ENCODE peak calls at places on chromosomes 5 and 9, in five cellular contexts. Y is BJ, V is omental fat pad, E is mesothelial cell of epicardium, X is upper lobe of left lung. D is an unnamed sample.
A peak's percentile ranks its signal among the peaks of the same experiment; 100 is the strongest.

GRCh38 chr5:140694276-140694675 is 3.0 kb downstream of the HARS2 start:
- DNase-seq in V (no peak), X (no peak), Y (no peak), E (no peak), D (no peak)

GRCh38 chr9:115775669-115776068 is 377.9 kb upstream of the PAPPA start:
- DNase-seq in Y (no peak), X (no peak), V (no peak), E (no peak), D (no peak)

GRCh38 chr5:178642351-178642909 is 15.6 kb upstream of the CLK4 start:
- DNase-seq in V (no peak), E (no peak), X (no peak), Y (peak; percentile 74), D (no peak)

GRCh38 chr9:93697352-93698139 is 121.2 kb downstream of the PHF2 start:
- DNase-seq in E (no peak), Y (no peak), V (no peak), X (no peak), D (no peak)

GRCh38 chr5:57780959-57781325 is 298.3 kb upstream of the ACTBL2 start:
- DNase-seq in V (no peak), Y (no peak), E (no peak), X (no peak), D (no peak)

GRCh38 chr9:71966601-71967000 is 55.2 kb downstream of the C9orf85 start:
- DNase-seq in E (no peak), X (no peak), V (no peak), Y (no peak), D (no peak)

GRCh38 chr5:37043693-37044092 is 167.1 kb downstream of the NIPBL start:
- DNase-seq in V (no peak), X (no peak), Y (no peak), E (no peak), D (no peak)

GRCh38 chr5:158498959-158499679 is 600.6 kb downstream of the EBF1 start:
- DNase-seq in V (no peak), E (no peak), Y (no peak), X (no peak), D (no peak)

GRCh38 chr9:3992924-3993323 is 306.9 kb downstream of the GLIS3 start:
- DNase-seq in X (no peak), V (no peak), Y (no peak), E (no peak), D (no peak)

GRCh38 chr5:400282-401215 is 42.4 kb upstream of the EXOC3 start:
- DNase-seq in Y (peak; percentile 99), X (no peak), E (no peak), V (no peak), D (no peak)

GRCh38 chr9:134171316-134172197 is 7.2 kb upstream of the RNU6ATAC start:
- DNase-seq in E (no peak), Y (peak; percentile 54), X (peak; percentile 64), V (no peak), D (no peak)

GRCh38 chr5:148776261-148776660 is 50.1 kb upstream of the ADRB2 start:
- DNase-seq in V (no peak), X (no peak), Y (no peak), E (no peak), D (no peak)

GRCh38 chr9:71115448-71115975 is 5.9 kb downstream of the TRPM3 start:
- DNase-seq in X (no peak), Y (no peak), V (no peak), E (no peak), D (no peak)

GRCh38 chr9:42386477-42386876 is 203.0 kb downstream of the SPATA31A6 start:
- DNase-seq in V (no peak), E (no peak), Y (no peak), X (no peak), D (no peak)

GRCh38 chr9:128823362-128823902 is 5.1 kb downstream of the ENDOG start:
- DNase-seq in V (no peak), E (no peak), X (no peak), Y (no peak), D (no peak)

GRCh38 chr5:63211413-63212132 is 633.0 kb downstream of the LRRC70 start:
- DNase-seq in E (no peak), V (no peak), Y (no peak), X (no peak), D (no peak)

GRCh38 chr5:72079288-72079687 is 28.0 kb upstream of the MAP1B start:
- DNase-seq in V (no peak), X (no peak), E (no peak), Y (no peak), D (peak; percentile 8)

GRCh38 chr9:84843175-84843824 is 173.8 kb downstream of the NTRK2 start:
- DNase-seq in Y (no peak), E (no peak), V (no peak), X (no peak), D (no peak)

GRCh38 chr9:8874482-8874881 is 1074.9 kb upstream of the DMAC1 start:
- DNase-seq in Y (no peak), E (no peak), V (no peak), X (no peak), D (no peak)

GRCh38 chr9:134059188-134059641 is 8.6 kb downstream of the BRD3 start:
- DNase-seq in X (no peak), V (no peak), E (peak; percentile 16), Y (no peak), D (no peak)

GRCh38 chr5:41286165-41286564 is 72.8 kb upstream of the C6 start:
- DNase-seq in E (no peak), V (no peak), X (no peak), Y (no peak), D (no peak)

GRCh38 chr5:40790947-40791593 is 7.1 kb downstream of the PRKAA1 start:
- DNase-seq in X (no peak), E (no peak), Y (no peak), V (no peak), D (no peak)

GRCh38 chr5:77302247-77302646 is 91.8 kb downstream of the PDE8B start:
- DNase-seq in V (no peak), Y (no peak), X (no peak), E (no peak), D (no peak)

GRCh38 chr5:8012131-8012977 is 143.4 kb downstream of the MTRR start:
- DNase-seq in E (no peak), Y (no peak), X (no peak), V (no peak), D (no peak)
- TF ChIP-seq CTCF in E (no peak), Y (no peak), X (no peak), V (no peak), D (no peak)

GRCh38 chr5:122156724-122157325 is 27.5 kb downstream of the ZNF474 start:
- DNase-seq in V (no peak), X (no peak), E (no peak), Y (no peak), D (no peak)
- TF ChIP-seq CTCF in V (no peak), X (no peak), E (no peak), Y (peak; percentile 50), D (peak; percentile 62)

DNA sequence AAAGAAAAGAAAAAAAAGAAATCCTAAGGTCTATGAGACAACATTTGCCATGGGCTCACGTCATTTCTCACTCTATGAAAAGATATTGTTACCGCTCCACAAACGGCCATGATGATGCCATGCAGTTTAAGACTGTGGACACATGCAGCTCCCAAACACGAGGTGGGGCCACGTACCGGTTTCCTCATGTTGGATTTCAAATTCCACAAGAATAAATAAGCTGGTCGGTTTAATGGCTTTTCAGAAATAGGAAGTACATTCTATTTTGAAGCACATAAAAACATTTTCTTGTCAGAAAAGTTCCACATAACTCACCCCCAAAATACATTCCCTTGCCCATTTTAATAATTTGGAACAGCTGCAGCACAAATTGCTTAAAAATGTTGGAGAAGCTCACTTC is 130.6 kb downstream of the MYO10 start:
- DNase-seq in Y (peak; percentile 71), V (no peak), X (no peak), E (no peak), D (no peak)
- TF ChIP-seq CTCF in Y (peak; percentile 54), V (no peak), X (no peak), E (no peak), D (no peak)

GRCh38 chr9:137179761-137180160 is 7.9 kb upstream of the TMEM210 start:
- DNase-seq in X (no peak), E (no peak), Y (no peak), V (no peak), D (no peak)
- TF ChIP-seq CTCF in X (no peak), E (no peak), Y (no peak), V (no peak), D (no peak)

GRCh38 chr5:75588666-75589065 is 22.6 kb upstream of the ANKDD1B start:
- DNase-seq in Y (no peak), E (no peak), X (no peak), V (no peak), D (no peak)

DNA sequence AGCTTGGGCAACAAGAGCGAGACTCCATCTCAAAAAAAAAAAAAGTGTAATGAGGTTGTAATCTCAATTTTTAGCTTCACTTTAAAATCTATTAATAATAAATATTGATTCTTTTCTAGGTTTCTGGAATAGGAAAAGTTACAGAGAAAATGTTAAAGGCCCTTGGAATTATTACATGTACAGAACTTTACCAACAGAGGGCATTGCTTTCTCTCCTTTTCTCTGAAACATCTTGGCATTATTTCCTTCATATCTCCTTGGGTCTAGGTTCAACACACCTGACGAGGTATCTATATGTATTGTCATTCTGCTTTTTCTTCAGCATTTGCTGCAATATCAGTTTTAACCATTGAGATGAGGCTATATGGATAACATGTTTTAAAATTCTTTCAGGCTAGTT is 26.6 kb upstream of the ANKDD1B start:
- DNase-seq in Y (no peak), E (no peak), X (no peak), V (no peak), D (no peak)
- TF ChIP-seq CTCF in Y (no peak), E (peak; percentile 25), X (no peak), V (no peak), D (peak; percentile 51)

GRCh38 chr5:169914766-169915165 is 65.5 kb downstream of the INSYN2B start:
- DNase-seq in Y (no peak), E (no peak), X (no peak), V (no peak), D (peak; percentile 3)
- TF ChIP-seq CTCF in Y (no peak), E (no peak), X (no peak), V (no peak), D (no peak)

GRCh38 chr9:32525506-32525905 is 490 bp downstream of the RIGI start:
- DNase-seq in X (peak; percentile 32), V (no peak), Y (no peak), E (no peak), D (no peak)

GRCh38 chr9:32524558-32525461 is 1.2 kb downstream of the RIGI start:
- DNase-seq in Y (no peak), V (no peak), E (no peak), X (peak; percentile 45), D (no peak)

GRCh38 chr9:32523910-32524309 is 2.1 kb downstream of the RIGI start:
- DNase-seq in Y (no peak), V (no peak), E (no peak), X (no peak), D (no peak)

GRCh38 chr9:32526707-32527048 is 682 bp upstream of the RIGI start:
- DNase-seq in V (no peak), E (no peak), Y (no peak), X (no peak), D (no peak)

GRCh38 chr9:32526042-32526706 is at the start of gene RIGI:
- DNase-seq in V (peak; percentile 86), E (peak; percentile 77), Y (peak; percentile 59), X (peak; percentile 96), D (peak; percentile 64)
- TF ChIP-seq CTCF in V (no peak), E (no peak), Y (peak; percentile 37), X (peak; percentile 48), D (peak; percentile 64)

GRCh38 chr5:90135979-90136378 is 273.6 kb downstream of the CETN3 start:
- DNase-seq in E (no peak), V (no peak), X (no peak), Y (no peak), D (no peak)
- TF ChIP-seq CTCF in E (no peak), V (no peak), X (no peak), Y (no peak), D (peak; percentile 43)

GRCh38 chr9:109906766-109907382 is 126.9 kb downstream of the PALM2AKAP2 start:
- DNase-seq in X (no peak), Y (no peak), E (no peak), V (no peak), D (no peak)
- TF ChIP-seq CTCF in X (no peak), Y (no peak), E (no peak), V (no peak), D (no peak)